ENCODE peak calls at places on chromosomes 16 and 17, in ten cellular contexts. U, G, I, C, W, L, P, M, N and O are unnamed samples.

GRCh38 chr17:39461911-39462641 is 790 bp downstream of the CDK12 start:
- DNase-seq in W (no peak), N (no peak), C (peak; percentile 14), L (peak; percentile 77), I (no peak), G (peak; percentile 81), U (no peak), M (peak; percentile 58), P (no peak), O (peak; percentile 13)

GRCh38 chr16:9102379-9102778 is 10.9 kb downstream of the HAPSTR1 start:
- DNase-seq in L (no peak), M (peak; percentile 97), W (no peak), I (no peak), G (no peak), C (peak; percentile 91), P (no peak), N (no peak), U (no peak), O (peak; percentile 55)

GRCh38 chr16:586047-586644 is 3.7 kb upstream of the RAB40C start:
- DNase-seq in W (no peak), P (no peak), L (no peak), N (no peak), G (no peak), M (peak; percentile 24), U (no peak), C (peak; percentile 36), I (no peak), O (peak; percentile 54)

GRCh38 chr16:85304337-85304736 is 192.1 kb upstream of the CIBAR2 start:
- DNase-seq in U (no peak), N (no peak), M (no peak), C (no peak), L (no peak), G (no peak), I (no peak), P (no peak), W (no peak), O (no peak)

GRCh38 chr17:72342582-72343527 is 222.0 kb downstream of the SOX9 start:
- DNase-seq in I (peak; percentile 14), L (no peak), G (peak; percentile 56), P (no peak), M (no peak), N (peak; percentile 31), C (peak; percentile 43), U (no peak), W (peak; percentile 33), O (no peak)

GRCh38 chr17:8447816-8448215 is 12.1 kb downstream of the NDEL1 start:
- DNase-seq in N (no peak), P (no peak), I (no peak), U (no peak), C (no peak), M (no peak), G (no peak), W (no peak), L (no peak), O (no peak)

GRCh38 chr16:29994613-29995329 is 646 bp downstream of the HIRIP3 start:
- DNase-seq in G (peak; percentile 90), L (peak; percentile 87), W (no peak), I (peak; percentile 44), P (peak; percentile 86), N (no peak), M (peak; percentile 66), U (no peak), C (peak; percentile 74), O (no peak)

GRCh38 chr16:84643180-84643583 is 5.1 kb upstream of the KLHL36 start:
- DNase-seq in U (peak; percentile 44), M (peak; percentile 93), C (peak; percentile 91), P (peak; percentile 58), W (peak; percentile 76), N (no peak), L (no peak), I (peak; percentile 65), G (no peak), O (peak; percentile 80)

GRCh38 chr16:46428108-46429061 is 192.8 kb downstream of the SHCBP1 start:
- DNase-seq in P (no peak), G (no peak), N (no peak), L (peak; percentile 0), I (no peak), M (no peak), C (no peak), U (no peak), W (no peak), O (no peak)
- TF ChIP-seq CTCF in P (no peak), G (no peak), N (no peak), L (no peak), I (no peak), M (no peak), C (no peak), U (no peak), W (no peak), O (no peak)

GRCh38 chr16:78007121-78007520 is 15.2 kb upstream of the CLEC3A start:
- DNase-seq in M (no peak), N (no peak), W (no peak), I (no peak), U (no peak), G (no peak), P (no peak), L (no peak), C (no peak), O (no peak)

GRCh38 chr16:78004501-78004900 is 17.8 kb upstream of the CLEC3A start:
- DNase-seq in C (no peak), L (no peak), G (no peak), M (no peak), P (no peak), I (no peak), N (no peak), U (no peak), W (no peak), O (no peak)

GRCh38 chr16:78002915-78003538 is 19.3 kb upstream of the CLEC3A start:
- DNase-seq in P (peak; percentile 79), M (peak; percentile 90), I (peak; percentile 82), U (peak; percentile 49), G (peak; percentile 85), L (peak; percentile 79), N (peak; percentile 47), C (peak; percentile 87), W (peak; percentile 80), O (peak; percentile 81)

DNA sequence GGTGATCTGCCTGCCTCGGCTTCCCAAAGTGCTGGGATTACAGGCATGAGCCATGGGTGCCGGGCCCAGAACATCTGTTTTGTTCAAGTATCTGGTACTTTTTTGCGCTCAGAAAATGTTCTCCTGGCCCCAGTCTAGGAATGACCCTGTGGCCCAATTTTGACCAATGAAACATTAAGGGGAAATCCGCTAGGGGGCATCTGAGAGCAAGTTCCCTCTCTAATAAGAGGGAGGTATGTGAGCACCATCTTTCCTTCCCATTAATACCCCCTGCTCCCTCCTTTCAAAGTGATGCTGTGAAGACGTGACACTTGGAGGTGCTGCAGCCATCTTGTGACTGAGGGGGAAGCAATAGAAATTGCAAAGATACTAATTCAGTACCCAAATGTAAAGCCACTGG is 16.5 kb upstream of the CLEC3A start:
- DNase-seq in M (no peak), N (no peak), P (no peak), I (no peak), W (no peak), G (peak; percentile 37), C (no peak), L (peak; percentile 16), U (no peak), O (no peak)
- TF ChIP-seq CTCF in M (peak; percentile 13), N (no peak), P (no peak), I (no peak), W (peak; percentile 30), G (peak; percentile 47), C (no peak), L (peak; percentile 7), U (no peak), O (no peak)

GRCh38 chr16:86609661-86610060 is 31.3 kb downstream of the FOXL1 start:
- DNase-seq in G (no peak), N (no peak), M (no peak), P (no peak), L (no peak), U (no peak), W (no peak), C (no peak), I (no peak), O (no peak)

GRCh38 chr16:86610779-86611516 is 32.6 kb downstream of the FOXL1 start:
- DNase-seq in W (peak; percentile 22), N (no peak), M (no peak), G (no peak), L (no peak), C (no peak), P (no peak), U (no peak), I (no peak), O (no peak)

GRCh38 chr16:86605950-86606349 is 27.6 kb downstream of the FOXL1 start:
- DNase-seq in M (no peak), N (no peak), I (no peak), L (no peak), C (no peak), P (no peak), G (peak; percentile 49), W (no peak), U (no peak), O (no peak)

GRCh38 chr16:86609115-86609514 is 30.8 kb downstream of the FOXL1 start:
- DNase-seq in I (no peak), U (no peak), P (no peak), N (no peak), M (peak; percentile 94), C (peak; percentile 89), L (no peak), W (no peak), G (no peak), O (peak; percentile 86)

DNA sequence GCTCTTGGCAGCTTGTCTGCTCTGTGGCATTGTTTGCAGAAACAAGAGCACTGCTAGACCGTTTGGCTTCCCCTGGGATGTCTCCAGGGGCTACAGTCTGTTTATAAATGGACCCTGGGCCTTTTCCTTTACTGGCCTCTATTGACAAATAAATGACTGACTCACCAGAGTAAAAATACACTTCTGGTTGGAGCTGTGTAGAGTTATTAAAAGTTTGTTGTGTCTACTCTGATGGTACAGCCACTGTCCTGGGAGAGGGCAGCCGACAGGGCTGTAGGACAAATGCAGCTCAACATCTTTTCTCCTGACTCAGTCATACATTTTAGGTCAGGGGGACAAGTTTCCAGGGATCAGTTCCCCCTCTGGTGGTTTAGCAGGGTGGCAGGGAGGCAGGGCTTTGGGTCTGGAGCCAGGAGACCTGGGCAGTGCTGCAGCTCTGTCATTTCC is 30.0 kb downstream of the FOXL1 start:
- DNase-seq in P (no peak), N (no peak), M (peak; percentile 49), L (no peak), U (no peak), C (peak; percentile 55), I (no peak), G (no peak), W (no peak), O (no peak)
- TF ChIP-seq CTCF in P (no peak), N (no peak), M (peak; percentile 25), L (no peak), U (peak; percentile 32), C (peak; percentile 22), I (no peak), G (no peak), W (no peak), O (no peak)

GRCh38 chr17:75515229-75515522 is 161 bp downstream of the CASKIN2 start:
- DNase-seq in N (no peak), M (no peak), I (no peak), L (no peak), U (no peak), G (no peak), P (no peak), C (no peak), W (no peak), O (no peak)

GRCh38 chr17:75516619-75517276 is 420 bp downstream of the TSEN54 start:
- DNase-seq in N (no peak), W (no peak), P (peak; percentile 41), M (no peak), L (no peak), C (no peak), U (no peak), G (no peak), I (no peak), O (no peak)

GRCh38 chr17:75514299-75515228 is 773 bp downstream of the CASKIN2 start:
- DNase-seq in C (no peak), G (peak; percentile 42), M (peak; percentile 23), N (no peak), U (no peak), I (no peak), W (no peak), P (peak; percentile 26), L (no peak), O (no peak)

GRCh38 chr17:75516255-75516618 is at the start of gene TSEN54:
- DNase-seq in M (peak; percentile 79), P (peak; percentile 97), N (peak; percentile 90), W (peak; percentile 97), I (peak; percentile 95), L (peak; percentile 100), C (peak; percentile 89), G (peak; percentile 91), U (peak; percentile 71), O (peak; percentile 54)

GRCh38 chr17:75515523-75516254 is at the start of gene CASKIN2:
- DNase-seq in M (peak; percentile 86), L (peak; percentile 97), U (peak; percentile 79), N (peak; percentile 94), G (peak; percentile 96), I (peak; percentile 98), W (peak; percentile 98), C (peak; percentile 84), P (peak; percentile 97), O (peak; percentile 72)
- TF ChIP-seq CTCF in M (peak; percentile 100), L (peak; percentile 94), U (peak; percentile 98), N (peak; percentile 92), G (peak; percentile 97), I (peak; percentile 96), W (peak; percentile 97), C (peak; percentile 63), P (peak; percentile 99), O (peak; percentile 97)